ENCODE peak calls at places on chromosomes 5 and 9, in six cellular contexts. G, D, K, X, C and W are unnamed samples.

GRCh38 chr9:31137850-31138160 is 1246.6 kb upstream of the ACO1 start:
- DNase-seq in G (no peak), D (peak), K (no peak), X (no peak), C (no peak), W (no peak)

GRCh38 chr5:163503106-163504090 is 2.0 kb upstream of the MAT2B start:
- DNase-seq in G (peak), D (peak), K (peak), X (peak), C (peak), W (no peak)

GRCh38 chr9:109972026-109973005 is 192.3 kb downstream of the PALM2AKAP2 start:
- DNase-seq in G (peak), D (no peak), K (no peak), X (peak), C (no peak), W (no peak)

GRCh38 chr5:111532873-111533272 is 20.5 kb upstream of the STARD4 start:
- DNase-seq in G (no peak), D (peak), K (no peak), X (no peak), C (no peak), W (no peak)

GRCh38 chr9:112443200-112443599 is 43.4 kb upstream of the KIAA1958 start:
- DNase-seq in G (no peak), D (peak), K (no peak), X (peak), C (no peak), W (no peak)

GRCh38 chr9:118595719-118596305 is 773.4 kb downstream of the BRINP1 start:
- DNase-seq in G (peak), D (peak), K (peak), X (no peak), C (no peak), W (no peak)

GRCh38 chr5:59357421-59357977 is 536.0 kb downstream of the PDE4D start:
- DNase-seq in G (no peak), D (peak), K (no peak), X (no peak), C (no peak), W (no peak)

GRCh38 chr9:114205171-114206015 is 50.1 kb downstream of the COL27A1 start:
- DNase-seq in G (no peak), D (no peak), K (peak), X (no peak), C (no peak), W (peak)

GRCh38 chr5:87541033-87541432 is 128.3 kb upstream of the CCNH start:
- DNase-seq in G (peak), D (peak), K (peak), X (peak), C (peak), W (peak)

GRCh38 chr5:102737161-102737560 is 17.9 kb upstream of the PAM start:
- DNase-seq in G (no peak), D (no peak), K (no peak), X (no peak), C (no peak), W (no peak)

GRCh38 chr5:144072518-144072927 is 97.9 kb downstream of the YIPF5 start:
- DNase-seq in G (no peak), D (peak), K (no peak), X (no peak), C (no peak), W (no peak)

GRCh38 chr5:34684281-34684979 is 28.3 kb downstream of the RAI14 start:
- DNase-seq in G (no peak), D (no peak), K (no peak), X (no peak), C (no peak), W (no peak)

DNA sequence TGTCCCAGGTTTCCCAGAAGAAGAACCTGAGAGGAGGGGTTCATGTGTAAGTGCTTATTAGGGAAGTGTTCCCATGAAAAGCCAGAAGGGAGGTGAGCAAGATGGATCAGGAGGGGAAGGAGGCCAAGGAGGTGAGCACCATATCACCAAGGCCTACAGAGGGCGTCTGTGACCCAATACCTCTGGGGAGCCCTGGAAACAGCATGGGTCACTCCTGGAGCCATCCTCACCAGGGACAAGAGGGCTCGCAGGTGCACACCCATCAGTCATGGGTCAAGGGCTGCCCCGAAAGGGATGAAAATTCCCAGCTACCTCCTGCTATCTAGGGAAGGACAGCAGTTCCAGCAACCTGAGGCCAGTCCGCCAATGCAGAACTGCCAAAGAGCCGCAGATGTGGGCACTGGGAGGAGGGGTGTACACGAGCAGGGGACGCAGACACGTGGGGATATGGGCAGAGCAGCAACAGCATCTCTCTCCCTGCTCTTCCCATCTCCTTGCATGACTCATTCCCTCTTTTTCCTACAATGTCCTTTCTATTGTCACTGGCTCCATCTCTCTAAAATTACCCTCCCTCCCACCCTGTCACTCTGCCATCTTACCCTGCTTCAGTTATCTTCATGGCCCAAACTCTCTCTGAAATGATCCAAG is 167.6 kb upstream of the FSTL4 start:
- DNase-seq in G (no peak), D (no peak), K (no peak), X (no peak), C (no peak), W (no peak)
- TF ChIP-seq CTCF in G (no peak), D (no peak), K (no peak), X (no peak), C (no peak), W (no peak)

GRCh38 chr9:23492126-23493002 is 333.7 kb downstream of the ELAVL2 start:
- DNase-seq in G (no peak), D (peak), K (no peak), X (no peak), C (peak), W (no peak)
- TF ChIP-seq CTCF in G (peak), D (peak), K (no peak), X (no peak), C (peak), W (no peak)

GRCh38 chr9:122904823-122905710 is at the start of gene RC3H2:
- DNase-seq in G (peak), D (peak), K (peak), X (peak), C (peak), W (peak)
- TF ChIP-seq CTCF in G (no peak), D (no peak), K (no peak), X (no peak), C (no peak), W (no peak)

GRCh38 chr9:15422355-15423327 is at the start of gene SNAPC3:
- DNase-seq in G (peak), D (peak), K (peak), X (peak), C (peak), W (peak)
- TF ChIP-seq CTCF in G (no peak), D (no peak), K (no peak), X (peak), C (no peak), W (no peak)

DNA sequence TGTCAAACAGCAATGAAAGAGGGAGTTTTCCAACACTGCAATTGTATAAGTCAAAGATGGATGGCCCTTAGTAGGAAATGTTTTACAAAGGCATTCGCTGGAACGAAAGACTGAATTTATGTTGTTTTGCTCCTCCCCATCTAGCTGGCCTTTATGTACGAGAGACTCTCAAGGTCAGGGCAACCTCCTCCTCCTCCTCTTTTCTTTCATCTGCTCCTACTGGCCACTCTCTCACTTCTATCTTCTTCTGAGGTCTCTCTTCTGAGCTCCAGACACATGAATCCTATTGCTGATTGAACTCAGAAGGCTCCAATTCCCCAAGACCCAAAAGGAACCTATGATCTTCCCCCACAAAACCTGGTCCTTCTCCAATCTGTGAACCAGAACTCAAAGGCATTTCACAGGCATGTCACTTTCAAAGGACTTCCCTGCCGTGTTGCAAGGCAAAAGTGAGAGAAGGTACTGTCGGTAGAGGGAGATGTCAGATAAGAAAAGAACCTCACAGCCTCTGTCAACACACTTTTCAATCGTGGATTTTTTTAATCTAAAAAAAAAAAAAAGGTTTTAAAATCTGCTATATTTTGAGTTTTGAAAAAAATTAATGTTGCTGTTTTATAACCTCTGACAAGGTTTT is 28.5 kb upstream of the PUM3 start:
- DNase-seq in G (no peak), D (peak), K (no peak), X (no peak), C (no peak), W (no peak)
- TF ChIP-seq CTCF in G (no peak), D (peak), K (no peak), X (no peak), C (no peak), W (no peak)

DNA sequence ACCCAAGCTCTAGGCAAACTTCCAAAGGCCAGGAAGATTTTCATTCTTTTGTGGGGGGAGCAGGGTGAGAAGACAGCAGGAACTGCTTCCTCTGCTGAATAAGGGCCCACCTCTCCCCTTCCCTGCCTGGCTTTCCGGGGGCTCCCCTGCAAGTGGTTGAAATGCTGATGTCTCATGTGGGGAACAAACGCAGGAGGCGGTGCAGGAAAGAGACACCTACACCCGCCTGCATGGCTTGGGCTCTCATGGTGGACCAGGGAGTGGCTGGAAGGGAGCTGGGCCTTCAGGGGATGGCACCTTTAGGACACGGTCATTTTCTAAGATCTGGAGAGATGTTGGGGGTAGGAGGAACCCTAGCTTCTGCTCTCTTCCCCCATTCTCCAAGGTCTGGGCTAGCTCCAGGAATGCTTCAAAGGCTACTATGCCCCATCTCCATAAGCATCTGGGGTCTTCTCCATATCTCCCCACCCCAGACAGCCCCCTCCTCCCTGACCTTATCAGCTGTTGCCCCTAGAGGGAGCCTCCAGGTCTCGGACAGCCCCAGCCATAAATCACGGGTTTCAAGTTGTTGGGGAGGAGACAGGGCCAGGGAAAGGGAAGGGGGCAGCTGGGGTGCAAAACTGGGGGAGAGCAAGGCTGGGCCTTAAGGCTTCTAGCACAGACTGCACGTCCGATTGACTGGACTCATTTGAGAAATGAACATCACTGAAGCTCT is 76.6 kb downstream of the PSD2 start:
- DNase-seq in G (no peak), D (no peak), K (no peak), X (no peak), C (no peak), W (no peak)
- TF ChIP-seq CTCF in G (no peak), D (no peak), K (no peak), X (no peak), C (no peak), W (no peak)

DNA sequence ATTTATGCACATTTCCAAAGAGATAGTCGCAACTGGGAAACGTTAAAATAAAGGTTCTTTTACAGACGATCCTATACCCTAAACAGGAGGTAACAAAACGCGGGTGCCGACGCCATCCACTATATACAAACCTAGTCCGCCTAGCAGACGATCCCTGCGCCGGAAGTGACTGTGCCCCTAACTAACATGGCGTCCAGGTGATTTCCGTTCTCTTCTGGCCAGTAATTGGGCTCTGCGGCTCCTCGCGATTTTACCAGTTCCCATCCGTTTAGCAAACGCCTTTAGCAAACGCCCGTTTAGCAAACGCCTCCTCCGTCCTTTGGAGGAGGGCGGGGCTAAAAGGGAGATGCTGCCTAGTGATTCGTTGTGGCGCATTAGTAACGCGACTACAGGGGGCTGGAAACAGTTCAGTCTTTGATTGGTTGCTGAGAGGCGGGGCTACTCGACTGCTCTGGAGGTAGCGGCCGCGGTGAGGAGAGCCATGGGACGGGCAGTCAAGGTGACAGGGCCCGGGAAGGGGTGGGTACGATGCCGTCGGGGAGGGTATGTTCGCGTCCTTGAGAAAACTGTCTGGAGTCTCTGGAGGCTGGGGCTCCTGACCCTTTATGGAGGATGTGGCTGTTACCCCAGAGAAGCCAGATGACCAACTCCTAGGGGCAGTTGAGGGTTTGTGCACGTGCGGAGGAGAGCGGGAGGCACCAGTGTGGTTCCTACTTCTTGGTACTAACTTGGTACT is at the start of gene LYRM7:
- DNase-seq in G (peak), D (peak), K (peak), X (peak), C (peak), W (peak)
- TF ChIP-seq CTCF in G (no peak), D (peak), K (no peak), X (no peak), C (no peak), W (no peak)